ENCODE peak calls at places on chromosomes 11 and 22, in four cellular contexts. O is HepG2, C is WTC11, B is K562. V is an unnamed sample.

GRCh38 chr11:76166314-76166713 is 40.0 kb downstream of the WNT11 start:
- DNase-seq in C (peak; percentile 45), B (no peak), O (no peak), V (no peak)

GRCh38 chr11:61834278-61835004 is 6.3 kb downstream of the FADS2 start:
- DNase-seq in C (peak; percentile 49), B (peak; percentile 98), O (no peak), V (no peak)

GRCh38 chr11:128714881-128715280 is 21.0 kb downstream of the FLI1 start:
- DNase-seq in O (no peak), B (no peak), C (no peak), V (no peak)

GRCh38 chr22:22616636-22617035 is 27.8 kb upstream of the GGTLC2 start:
- DNase-seq in B (no peak), O (no peak), C (no peak), V (no peak)

GRCh38 chr11:76918941-76919386 is 58.2 kb downstream of the ACER3 start:
- DNase-seq in O (peak; percentile 58), C (no peak), B (peak; percentile 78), V (peak; percentile 41)

GRCh38 chr22:46984751-46985506 is 222.5 kb downstream of the TBC1D22A start:
- DNase-seq in C (no peak), B (no peak), O (no peak), V (no peak)

GRCh38 chr11:100827934-100828661 is 141.0 kb downstream of the ARHGAP42 start:
- DNase-seq in O (peak; percentile 80), B (peak; percentile 30), C (no peak), V (peak; percentile 24)

GRCh38 chr11:83249972-83250593 is 36.1 kb downstream of the CCDC90B start:
- DNase-seq in C (no peak), O (peak; percentile 24), B (peak; percentile 61), V (peak; percentile 32)

GRCh38 chr11:103676413-103676812 is 360.0 kb upstream of the DDI1 start:
- DNase-seq in O (no peak), B (no peak), C (no peak), V (no peak)

GRCh38 chr11:75938543-75938942 is 123.5 kb downstream of the UVRAG start:
- DNase-seq in O (no peak), B (no peak), C (no peak), V (no peak)

DNA sequence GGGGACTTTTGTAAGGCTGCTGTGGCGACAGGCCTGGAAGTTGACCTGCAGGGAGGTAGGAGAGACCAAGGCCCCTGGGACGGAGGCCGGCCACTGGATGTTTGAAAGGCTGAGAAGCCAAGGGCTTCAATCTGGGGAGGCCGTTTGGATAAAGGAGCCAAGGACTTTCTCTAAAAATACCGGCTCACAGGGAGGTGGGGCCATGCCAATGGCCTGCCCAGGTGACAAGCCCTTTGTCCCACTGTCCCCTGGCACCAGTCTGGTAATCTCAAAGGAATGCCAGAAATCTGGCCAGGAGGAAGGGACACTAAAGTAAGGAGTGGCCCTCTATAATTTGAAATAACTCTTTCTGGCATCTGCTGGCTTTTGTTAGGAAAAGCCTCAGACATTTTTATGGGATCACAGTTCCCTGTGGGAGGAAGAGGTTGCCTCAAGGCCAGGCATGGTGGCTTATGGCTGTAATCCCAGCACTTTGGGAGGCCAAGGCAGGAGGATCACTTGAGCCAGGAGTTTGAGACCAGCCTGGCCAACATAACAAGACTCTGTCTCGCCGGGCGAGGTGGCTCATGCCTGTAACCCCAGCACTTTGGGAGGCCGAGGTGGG is 1.9 kb upstream of the CHKA start:
- DNase-seq in O (peak; percentile 75), C (no peak), B (no peak), V (no peak)
- TF ChIP-seq ELF4 in O (no peak), C (no peak), B (no peak), V (no peak)

DNA sequence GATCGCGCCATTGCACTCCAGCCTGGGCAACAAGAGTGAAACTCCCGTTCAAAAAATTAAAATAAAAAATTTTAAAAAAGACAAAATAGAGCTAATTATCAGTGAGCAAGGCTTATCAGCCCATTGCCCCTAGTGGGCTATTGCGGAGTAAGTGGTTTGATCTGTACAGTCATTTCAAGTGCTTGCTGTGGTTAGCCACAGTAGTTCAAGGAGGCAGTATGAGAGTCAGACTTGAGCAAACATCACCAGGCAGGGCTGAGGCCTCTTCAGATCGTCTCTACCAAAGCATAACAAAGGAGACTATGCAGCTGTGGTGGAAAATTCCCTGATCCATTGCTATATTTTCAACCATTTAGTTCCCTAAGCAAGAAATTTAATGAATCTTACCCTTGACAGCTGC is 4.3 kb upstream of the SBF2 start:
- DNase-seq in C (no peak), B (no peak), O (peak; percentile 42), V (no peak)
- TF ChIP-seq ELF4 in C (no peak), B (no peak), O (no peak), V (no peak)

GRCh38 chr22:50403701-50404101 is 60.6 kb downstream of the PPP6R2 start:
- DNase-seq in O (no peak), C (no peak), B (no peak), V (no peak)
- TF ChIP-seq ELF4 in O (no peak), C (no peak), B (no peak), V (no peak)

DNA sequence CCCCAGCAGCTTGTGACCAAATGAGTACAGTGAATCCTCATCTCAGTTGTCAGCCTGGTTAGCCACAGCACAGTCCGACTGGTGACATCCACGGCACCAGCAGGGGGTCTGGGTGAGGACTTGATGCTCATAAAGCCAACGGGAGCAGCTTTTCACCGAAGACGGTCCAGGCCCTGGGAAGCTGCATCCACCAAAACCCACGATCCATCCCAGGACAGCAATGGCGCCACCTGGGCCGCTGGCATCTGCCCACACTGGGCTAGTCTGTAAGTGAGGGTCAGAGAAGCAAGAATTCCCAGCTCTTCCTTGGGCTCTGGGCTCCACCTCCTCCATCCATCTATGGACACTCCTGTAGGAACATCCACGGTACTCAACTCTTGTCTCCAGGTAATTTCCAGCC is 25.1 kb upstream of the FXYD6 start:
- DNase-seq in C (no peak), B (no peak), O (no peak), V (no peak)
- TF ChIP-seq ELF4 in C (no peak), B (no peak), O (no peak), V (no peak)

GRCh38 chr11:33256808-33257159 is 397 bp upstream of the HIPK3 start:
- DNase-seq in O (no peak), B (no peak), C (no peak), V (no peak)

GRCh38 chr11:33258631-33259184 is 1.5 kb downstream of the HIPK3 start:
- DNase-seq in O (peak; percentile 53), C (no peak), B (no peak), V (no peak)

GRCh38 chr11:33257897-33258630 is 883 bp downstream of the HIPK3 start:
- DNase-seq in B (peak; percentile 87), C (peak; percentile 74), O (peak; percentile 63), V (peak; percentile 61)

GRCh38 chr11:33257160-33257896 is at the start of gene HIPK3:
- DNase-seq in B (peak; percentile 86), O (peak; percentile 41), C (peak; percentile 83), V (peak; percentile 78)

GRCh38 chr11:33256031-33256807 is 962 bp upstream of the HIPK3 start:
- DNase-seq in B (no peak), C (no peak), O (no peak), V (no peak)
- TF ChIP-seq ELF4 in B (no peak), C (no peak), O (no peak), V (no peak)

GRCh38 chr11:45022294-45023064 is 71.8 kb upstream of the TP53I11 start:
- DNase-seq in C (no peak), O (no peak), B (no peak), V (no peak)
- TF ChIP-seq ELF4 in C (no peak), O (no peak), B (no peak), V (no peak)